ENCODE peak calls at places on chromosomes 11 and 22, in seven cellular contexts. One of them, this sample, is unnamed.

GRCh38 chr11:16986434-16987204 is 27.6 kb downstream of the PLEKHA7 start:
- DNase-seq in DMS153: peak; percentile 24
- DNase-seq in M059J: peak; percentile 48
- DNase-seq in T-helper 17 cell: no peak
- DNase-seq in SK-N-SH: no peak
- DNase-seq in Peyer's patch: peak; percentile 94
- DNase-seq in WTC11: peak; percentile 22
- DNase-seq in this sample: peak; percentile 63

GRCh38 chr11:115990004-115990447 is 485.8 kb upstream of the CADM1 start:
- DNase-seq in WTC11: peak; percentile 80
- DNase-seq in M059J: no peak
- DNase-seq in SK-N-SH: peak; percentile 59
- DNase-seq in T-helper 17 cell: no peak
- DNase-seq in Peyer's patch: no peak
- DNase-seq in DMS153: no peak
- DNase-seq in this sample: peak; percentile 24

GRCh38 chr11:116990061-116990473 is 108.2 kb downstream of the SIK3 start:
- DNase-seq in T-helper 17 cell: no peak
- DNase-seq in WTC11: no peak
- DNase-seq in SK-N-SH: no peak
- DNase-seq in DMS153: no peak
- DNase-seq in M059J: peak; percentile 68
- DNase-seq in Peyer's patch: no peak
- DNase-seq in this sample: peak; percentile 91

GRCh38 chr11:279966-280761 is 2.0 kb downstream of the NLRP6 start:
- DNase-seq in SK-N-SH: peak; percentile 48
- DNase-seq in M059J: no peak
- DNase-seq in Peyer's patch: peak; percentile 89
- DNase-seq in T-helper 17 cell: no peak
- DNase-seq in DMS153: no peak
- DNase-seq in WTC11: peak; percentile 46
- DNase-seq in this sample: peak; percentile 71

GRCh38 chr11:73196576-73196975 is 21.5 kb upstream of the P2RY2 start:
- DNase-seq in T-helper 17 cell: no peak
- DNase-seq in DMS153: no peak
- DNase-seq in SK-N-SH: no peak
- DNase-seq in M059J: no peak
- DNase-seq in Peyer's patch: no peak
- DNase-seq in WTC11: peak; percentile 3
- DNase-seq in this sample: no peak

GRCh38 chr11:15104166-15104565 is 10.6 kb upstream of the INSC start:
- DNase-seq in Peyer's patch: no peak
- DNase-seq in WTC11: no peak
- DNase-seq in SK-N-SH: no peak
- DNase-seq in DMS153: no peak
- DNase-seq in M059J: no peak
- DNase-seq in T-helper 17 cell: no peak
- DNase-seq in this sample: no peak

GRCh38 chr11:23236846-23237550 is 376.7 kb upstream of the CCDC179 start:
- DNase-seq in Peyer's patch: no peak
- DNase-seq in M059J: no peak
- DNase-seq in DMS153: no peak
- DNase-seq in SK-N-SH: no peak
- DNase-seq in WTC11: no peak
- DNase-seq in T-helper 17 cell: no peak
- DNase-seq in this sample: no peak

GRCh38 chr11:122852071-122852831 is 14.0 kb downstream of the CRTAM start:
- DNase-seq in T-helper 17 cell: no peak
- DNase-seq in WTC11: no peak
- DNase-seq in Peyer's patch: no peak
- DNase-seq in DMS153: no peak
- DNase-seq in M059J: peak; percentile 11
- DNase-seq in SK-N-SH: no peak
- DNase-seq in this sample: peak; percentile 14

GRCh38 chr11:63240791-63241379 is 2.5 kb downstream of the SLC22A25 start:
- DNase-seq in T-helper 17 cell: no peak
- DNase-seq in DMS153: no peak
- DNase-seq in SK-N-SH: no peak
- DNase-seq in WTC11: no peak
- DNase-seq in Peyer's patch: no peak
- DNase-seq in M059J: no peak
- DNase-seq in this sample: no peak

GRCh38 chr11:114883472-114883871 is 205.1 kb downstream of the NXPE2 start:
- DNase-seq in Peyer's patch: no peak
- DNase-seq in M059J: no peak
- DNase-seq in T-helper 17 cell: no peak
- DNase-seq in DMS153: no peak
- DNase-seq in SK-N-SH: no peak
- DNase-seq in WTC11: no peak
- DNase-seq in this sample: peak; percentile 9

GRCh38 chr11:13924801-13925327 is 37.7 kb upstream of the SPON1 start:
- DNase-seq in M059J: no peak
- DNase-seq in DMS153: no peak
- DNase-seq in WTC11: no peak
- DNase-seq in SK-N-SH: no peak
- DNase-seq in T-helper 17 cell: no peak
- DNase-seq in Peyer's patch: no peak
- DNase-seq in this sample: no peak

GRCh38 chr11:3623126-3623525 is 18.7 kb downstream of the ART5 start:
- DNase-seq in T-helper 17 cell: no peak
- DNase-seq in WTC11: no peak
- DNase-seq in DMS153: no peak
- DNase-seq in SK-N-SH: no peak
- DNase-seq in M059J: no peak
- DNase-seq in Peyer's patch: no peak
- DNase-seq in this sample: no peak

GRCh38 chr11:105357764-105358163 is 218.2 kb upstream of the CARD18 start:
- DNase-seq in T-helper 17 cell: no peak
- DNase-seq in WTC11: no peak
- DNase-seq in DMS153: no peak
- DNase-seq in Peyer's patch: no peak
- DNase-seq in M059J: peak; percentile 61
- DNase-seq in SK-N-SH: no peak
- DNase-seq in this sample: peak; percentile 62

GRCh38 chr11:111765320-111765983 is 737 bp downstream of the PPP2R1B start:
- DNase-seq in T-helper 17 cell: no peak
- DNase-seq in M059J: peak; percentile 23
- DNase-seq in SK-N-SH: no peak
- DNase-seq in WTC11: no peak
- DNase-seq in Peyer's patch: no peak
- DNase-seq in DMS153: no peak
- DNase-seq in this sample: peak; percentile 25

GRCh38 chr11:280762-281485 is 2.7 kb downstream of the NLRP6 start:
- DNase-seq in WTC11: no peak
- DNase-seq in DMS153: no peak
- DNase-seq in M059J: no peak
- DNase-seq in SK-N-SH: peak; percentile 31
- DNase-seq in T-helper 17 cell: no peak
- DNase-seq in Peyer's patch: peak; percentile 75
- DNase-seq in this sample: no peak

GRCh38 chr11:72741849-72742521 is 10.2 kb downstream of the ARAP1 start:
- DNase-seq in T-helper 17 cell: no peak
- DNase-seq in Peyer's patch: no peak
- DNase-seq in SK-N-SH: no peak
- DNase-seq in WTC11: no peak
- DNase-seq in DMS153: no peak
- DNase-seq in M059J: peak; percentile 56
- DNase-seq in this sample: no peak

GRCh38 chr22:50506611-50507420 is 686 bp downstream of the LMF2 start:
- DNase-seq in SK-N-SH: no peak
- DNase-seq in DMS153: no peak
- DNase-seq in M059J: no peak
- DNase-seq in T-helper 17 cell: no peak
- DNase-seq in WTC11: no peak
- DNase-seq in Peyer's patch: no peak
- DNase-seq in this sample: peak; percentile 25

GRCh38 chr11:40328890-40329617 is 1130.4 kb downstream of the LRRC4C start:
- DNase-seq in DMS153: peak; percentile 69
- DNase-seq in SK-N-SH: peak; percentile 8
- DNase-seq in WTC11: no peak
- DNase-seq in T-helper 17 cell: no peak
- DNase-seq in M059J: peak; percentile 99
- DNase-seq in Peyer's patch: peak; percentile 51
- DNase-seq in this sample: peak; percentile 99

GRCh38 chr11:2580444-2581050 is 119.2 kb downstream of the KCNQ1OT1 start:
- DNase-seq in SK-N-SH: peak; percentile 30
- DNase-seq in T-helper 17 cell: peak; percentile 3
- DNase-seq in M059J: no peak
- DNase-seq in DMS153: no peak
- DNase-seq in WTC11: peak; percentile 6
- DNase-seq in Peyer's patch: peak; percentile 38
- DNase-seq in this sample: no peak

GRCh38 chr11:114783805-114784204 is 105.5 kb downstream of the NXPE2 start:
- DNase-seq in WTC11: no peak
- DNase-seq in DMS153: no peak
- DNase-seq in M059J: peak; percentile 25
- DNase-seq in Peyer's patch: peak; percentile 81
- DNase-seq in T-helper 17 cell: no peak
- DNase-seq in SK-N-SH: no peak
- DNase-seq in this sample: no peak

GRCh38 chr11:9362393-9362863 is 22.0 kb upstream of the IPO7 start:
- DNase-seq in M059J: peak; percentile 17
- DNase-seq in Peyer's patch: no peak
- DNase-seq in T-helper 17 cell: no peak
- DNase-seq in SK-N-SH: peak; percentile 57
- DNase-seq in DMS153: no peak
- DNase-seq in WTC11: no peak
- DNase-seq in this sample: no peak

GRCh38 chr11:66281001-66281400 is 3.0 kb downstream of the CNIH2 start:
- DNase-seq in WTC11: no peak
- DNase-seq in DMS153: no peak
- DNase-seq in Peyer's patch: no peak
- DNase-seq in T-helper 17 cell: no peak
- DNase-seq in SK-N-SH: no peak
- DNase-seq in M059J: no peak
- DNase-seq in this sample: no peak

GRCh38 chr11:28728666-28729065 is 620.5 kb downstream of the METTL15 start:
- DNase-seq in T-helper 17 cell: no peak
- DNase-seq in Peyer's patch: no peak
- DNase-seq in SK-N-SH: no peak
- DNase-seq in M059J: no peak
- DNase-seq in WTC11: no peak
- DNase-seq in DMS153: no peak
- DNase-seq in this sample: no peak